ENCODE peak calls at places on chromosomes 5 and 9, in seven cellular contexts. H, F, S, X, Z, U and C are unnamed samples.

GRCh38 chr9:134564431-134565170 is 77.0 kb upstream of the COL5A1 start:
- DNase-seq in H (no peak), F (no peak), S (peak; percentile 1), X (no peak), Z (peak; percentile 94), U (no peak), C (no peak)

GRCh38 chr9:126517751-126518261 is 95.9 kb upstream of the LMX1B start:
- DNase-seq in H (no peak), F (no peak), S (no peak), X (no peak), Z (no peak), U (peak; percentile 6), C (no peak)

GRCh38 chr5:151406322-151406947 is 41.0 kb upstream of the SLC36A1 start:
- DNase-seq in H (no peak), F (no peak), S (no peak), X (peak; percentile 26), Z (no peak), U (no peak), C (no peak)

GRCh38 chr5:39283231-39283818 is 64.0 kb upstream of the FYB1 start:
- DNase-seq in H (peak; percentile 9), F (peak; percentile 14), S (no peak), X (peak; percentile 12), Z (peak; percentile 78), U (no peak), C (peak; percentile 77)

GRCh38 chr9:83937861-83938455 is 16.7 kb upstream of the KIF27 start:
- DNase-seq in H (peak; percentile 63), F (no peak), S (no peak), X (peak; percentile 62), Z (peak; percentile 72), U (no peak), C (peak; percentile 71)

GRCh38 chr9:4297151-4297794 is 2.6 kb downstream of the GLIS3 start:
- DNase-seq in H (peak; percentile 42), F (peak; percentile 18), S (peak; percentile 80), X (peak; percentile 79), Z (peak; percentile 91), U (peak; percentile 79), C (peak; percentile 29)

GRCh38 chr9:16120727-16121126 is 567.9 kb downstream of the CCDC171 start:
- DNase-seq in H (no peak), F (no peak), S (no peak), X (no peak), Z (no peak), U (no peak), C (no peak)

GRCh38 chr5:77360381-77360780 is 131.7 kb downstream of the WDR41 start:
- DNase-seq in H (no peak), F (no peak), S (no peak), X (no peak), Z (no peak), U (no peak), C (no peak)

GRCh38 chr5:103918668-103919367 is 356.2 kb upstream of the NUDT12 start:
- DNase-seq in H (peak; percentile 72), F (no peak), S (no peak), X (no peak), Z (peak; percentile 55), U (no peak), C (no peak)

GRCh38 chr5:153831976-153832375 is 206.7 kb downstream of the FAM114A2 start:
- DNase-seq in H (no peak), F (no peak), S (no peak), X (peak; percentile 60), Z (peak; percentile 61), U (no peak), C (no peak)

GRCh38 chr5:139690385-139691274 is 42.5 kb downstream of the CXXC5 start:
- DNase-seq in H (no peak), F (no peak), S (no peak), X (no peak), Z (peak; percentile 47), U (peak; percentile 81), C (no peak)

GRCh38 chr5:149271717-149272558 is at the start of gene AFAP1L1:
- DNase-seq in H (peak; percentile 23), F (no peak), S (peak; percentile 31), X (peak; percentile 23), Z (no peak), U (peak; percentile 80), C (no peak)

GRCh38 chr9:78133751-78134150 is 102.1 kb upstream of the CEP78 start:
- DNase-seq in H (no peak), F (no peak), S (no peak), X (no peak), Z (no peak), U (no peak), C (no peak)

GRCh38 chr9:78130853-78131252 is 99.2 kb upstream of the GNAQ start:
- DNase-seq in H (no peak), F (no peak), S (no peak), X (no peak), Z (no peak), U (no peak), C (no peak)

GRCh38 chr9:78130004-78130403 is 98.4 kb upstream of the GNAQ start:
- DNase-seq in H (no peak), F (no peak), S (no peak), X (peak; percentile 56), Z (peak; percentile 53), U (no peak), C (no peak)

GRCh38 chr9:78131969-78132687 is 100.5 kb upstream of the GNAQ start:
- DNase-seq in H (no peak), F (no peak), S (no peak), X (no peak), Z (no peak), U (no peak), C (no peak)

DNA sequence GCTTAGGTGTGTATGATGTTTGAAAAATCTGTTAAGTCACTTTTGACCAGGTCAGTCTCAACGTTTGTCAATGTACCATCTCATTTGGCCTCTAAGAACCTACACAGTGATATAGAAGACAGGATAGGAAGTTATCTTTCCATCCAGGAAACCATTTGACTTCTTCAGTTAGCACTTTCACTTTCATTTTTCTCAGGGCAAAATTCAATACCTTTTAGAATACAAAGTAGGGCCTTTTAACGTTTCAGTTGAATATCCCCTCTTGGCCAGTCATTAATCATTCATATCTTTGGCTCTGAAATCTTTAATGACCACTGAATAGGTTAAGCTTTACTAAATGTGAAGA is 101.0 kb upstream of the GNAQ start:
- DNase-seq in H (no peak), F (no peak), S (no peak), X (no peak), Z (peak; percentile 23), U (no peak), C (peak; percentile 25)
- H3K4me3 ChIP-seq in H (no peak overlapping the region), F (peak overlapping the region; percentile 44), S (no peak overlapping the region), X (no peak overlapping the region), Z (peak overlapping the region; percentile 46), U (no peak overlapping the region), C (peak overlapping the region; percentile 25)

GRCh38 chr9:137989156-137989555 is 111.6 kb downstream of the CACNA1B start:
- DNase-seq in H (no peak), F (no peak), S (no peak), X (no peak), Z (no peak), U (no peak), C (no peak)
- H3K9me3 ChIP-seq in H (no peaks in the 10 kb centered on the region), F (no peaks in the 10 kb centered on the region), S (no peaks in the 10 kb centered on the region), X (no peaks in the 10 kb centered on the region), Z (no peaks in the 10 kb centered on the region), U (no peaks in the 10 kb centered on the region), C (no peaks in the 10 kb centered on the region)

DNA sequence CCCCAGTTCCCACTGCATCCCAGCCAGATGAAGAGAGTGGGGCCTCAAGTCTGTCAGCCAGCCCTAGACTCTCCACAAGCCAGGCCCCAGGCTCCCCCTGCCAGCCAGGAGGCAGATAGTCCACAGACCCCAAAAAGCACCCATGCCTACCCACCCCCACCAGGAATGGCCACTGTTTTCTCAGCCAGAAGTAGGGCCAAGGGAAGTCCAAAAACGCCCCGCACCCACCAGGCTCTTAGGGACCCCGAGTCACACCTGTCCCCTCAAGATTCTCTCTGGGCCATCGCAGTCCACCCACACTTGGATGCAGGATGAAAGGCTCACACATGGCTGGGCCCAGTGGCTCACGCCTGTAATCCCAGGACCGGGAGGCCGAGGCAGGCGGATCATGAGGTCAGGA is 96.7 kb upstream of the PHYKPL start:
- DNase-seq in H (no peak), F (no peak), S (no peak), X (no peak), Z (no peak), U (peak; percentile 64), C (no peak)
- H3K4me1 ChIP-seq in H (peaks cover 9% of the 10 kb centered on the region), F (no peaks in the 10 kb centered on the region), S (no peaks in the 10 kb centered on the region), X (no peaks in the 10 kb centered on the region), Z (no peaks in the 10 kb centered on the region), U (peaks cover 4% of the 10 kb centered on the region), C (no peaks in the 10 kb centered on the region)

DNA sequence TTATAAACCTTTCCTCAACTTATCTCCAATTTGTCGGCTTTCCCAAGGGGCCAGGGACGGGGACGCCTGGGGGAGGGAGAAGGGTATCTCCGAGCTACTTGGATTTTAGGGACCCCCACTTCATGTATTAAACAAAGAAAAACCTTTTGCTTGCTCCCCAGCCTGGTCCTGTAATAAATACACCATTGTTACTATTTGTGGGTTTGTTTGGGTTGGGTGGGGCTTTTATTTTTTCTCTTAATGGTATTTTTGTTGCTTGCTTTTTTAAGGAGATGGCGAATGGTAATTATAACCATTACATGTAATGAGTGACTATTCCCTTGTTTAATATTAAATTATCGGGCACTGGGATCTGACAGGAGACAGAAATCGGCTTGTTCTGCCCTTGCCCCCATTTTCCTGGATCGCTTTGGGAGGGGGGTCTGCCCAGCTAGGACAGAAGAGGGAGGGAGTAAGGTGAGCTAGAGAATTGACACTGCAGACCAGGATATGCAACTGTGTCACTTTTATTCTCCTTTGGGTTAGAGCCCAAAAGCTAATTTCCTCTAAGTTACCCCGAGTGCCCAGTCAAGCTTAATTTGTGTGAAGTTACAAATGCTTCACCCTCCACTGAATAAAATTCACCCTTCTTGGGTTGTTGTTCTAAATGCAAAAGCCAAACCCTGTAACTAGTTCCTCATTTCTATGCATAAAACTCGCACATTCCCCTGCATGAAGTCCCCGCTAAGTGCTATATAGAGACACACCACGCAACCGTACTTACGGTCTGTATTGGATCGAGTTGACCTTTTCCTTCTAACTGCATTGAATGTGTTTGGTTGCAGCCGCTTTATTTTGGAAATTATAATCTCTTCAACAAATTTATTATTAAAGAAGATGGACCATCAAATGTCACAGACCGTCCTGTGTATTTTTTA is 1.6 kb upstream of the ZNF608 start:
- DNase-seq in H (no peak), F (no peak), S (no peak), X (no peak), Z (peak; percentile 60), U (no peak), C (no peak)
- H3K4me3 ChIP-seq in H (peak overlapping the region; percentile 85), F (no peak overlapping the region), S (peak overlapping the region; percentile 69), X (peak overlapping the region; percentile 68), Z (peak overlapping the region; percentile 96), U (peak overlapping the region; percentile 44), C (no peak overlapping the region)

GRCh38 chr9:123471843-123472570 is 116.0 kb downstream of the CRB2 start:
- DNase-seq in H (no peak), F (no peak), S (no peak), X (no peak), Z (no peak), U (peak; percentile 46), C (no peak)
- H3K9me3 ChIP-seq in H (no peaks in the 10 kb centered on the region), F (no peaks in the 10 kb centered on the region), S (no peaks in the 10 kb centered on the region), X (no peaks in the 10 kb centered on the region), Z (no peaks in the 10 kb centered on the region), U (no peaks in the 10 kb centered on the region), C (no peaks in the 10 kb centered on the region)

DNA sequence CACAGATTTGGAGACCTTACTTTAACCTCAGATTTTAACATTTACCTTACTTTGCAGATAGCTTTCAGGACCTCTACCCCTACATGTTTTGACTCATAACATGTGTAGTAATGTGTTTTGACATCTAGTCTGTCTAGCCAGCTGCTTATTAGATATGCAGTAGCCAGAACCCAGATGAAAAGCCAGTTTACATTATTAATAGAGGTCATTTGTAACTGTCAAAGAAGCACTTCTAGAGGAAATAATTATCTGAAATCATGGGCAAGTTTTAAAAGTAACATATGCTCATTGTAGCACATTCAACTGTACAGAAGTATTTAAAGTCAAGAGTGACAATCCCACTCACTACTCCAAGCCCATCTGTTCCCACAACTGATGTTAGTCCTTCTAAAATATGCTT is 71.9 kb upstream of the NIPAL4 start:
- DNase-seq in H (no peak), F (no peak), S (no peak), X (no peak), Z (peak; percentile 19), U (no peak), C (no peak)
- H3K4me1 ChIP-seq in H (peaks cover 1% of the 10 kb centered on the region), F (peaks cover 6% of the 10 kb centered on the region), S (no peaks in the 10 kb centered on the region), X (peaks cover 35% of the 10 kb centered on the region), Z (peaks cover 45% of the 10 kb centered on the region), U (no peaks in the 10 kb centered on the region), C (peaks cover 12% of the 10 kb centered on the region)